ENCODE peak calls at places on chromosomes 13 and 19, in four cellular contexts. One of them, this sample, is unnamed.

GRCh38 chr19:12230751-12231733 is 63.6 kb downstream of the ZNF44 start:
- DNase-seq in lower leg skin: no peak
- DNase-seq in uterus: no peak
- DNase-seq in GM12891: no peak
- DNase-seq in this sample: no peak

GRCh38 chr13:34942732-34943674 is 933 bp downstream of the NBEA start:
- DNase-seq in lower leg skin: peak
- DNase-seq in uterus: peak
- DNase-seq in GM12891: no peak
- DNase-seq in this sample: peak

GRCh38 chr13:99959538-99960230 is 11.9 kb downstream of the ZIC5 start:
- DNase-seq in lower leg skin: no peak
- DNase-seq in uterus: no peak
- DNase-seq in GM12891: no peak
- DNase-seq in this sample: no peak

GRCh38 chr13:104571161-104571889 is 1505.1 kb upstream of the SLC10A2 start:
- DNase-seq in lower leg skin: peak
- DNase-seq in uterus: peak
- DNase-seq in GM12891: no peak
- DNase-seq in this sample: peak

GRCh38 chr13:101150998-101151397 is 265.3 kb downstream of the NALCN start:
- DNase-seq in lower leg skin: no peak
- DNase-seq in uterus: no peak
- DNase-seq in GM12891: no peak
- DNase-seq in this sample: no peak

GRCh38 chr13:98576215-98576945 is 527 bp downstream of the STK24 start:
- DNase-seq in lower leg skin: peak
- DNase-seq in uterus: peak
- DNase-seq in GM12891: peak
- DNase-seq in this sample: no peak

GRCh38 chr19:55345101-55345817 is 5.6 kb downstream of the KMT5C start:
- DNase-seq in lower leg skin: no peak
- DNase-seq in uterus: no peak
- DNase-seq in GM12891: no peak
- DNase-seq in this sample: no peak

GRCh38 chr19:56170261-56170660 is 5.5 kb upstream of the GALP start:
- DNase-seq in lower leg skin: no peak
- DNase-seq in uterus: no peak
- DNase-seq in GM12891: no peak
- DNase-seq in this sample: peak

GRCh38 chr19:11881151-11881800 is 6.3 kb upstream of the ZNF69 start:
- DNase-seq in lower leg skin: no peak
- DNase-seq in uterus: peak
- DNase-seq in GM12891: peak
- DNase-seq in this sample: peak

GRCh38 chr13:106047859-106048258 is 487.6 kb downstream of the EFNB2 start:
- DNase-seq in lower leg skin: no peak
- DNase-seq in uterus: no peak
- DNase-seq in GM12891: no peak
- DNase-seq in this sample: no peak

GRCh38 chr19:977058-977464 is 7.1 kb upstream of the WDR18 start:
- DNase-seq in lower leg skin: no peak
- DNase-seq in uterus: no peak
- DNase-seq in GM12891: no peak
- DNase-seq in this sample: no peak

GRCh38 chr19:14112809-14113385 is 4.7 kb downstream of the PRKACA start:
- DNase-seq in lower leg skin: no peak
- DNase-seq in uterus: peak
- DNase-seq in GM12891: no peak
- DNase-seq in this sample: no peak

GRCh38 chr19:28539759-28540158 is 673.2 kb downstream of the UQCRFS1 start:
- DNase-seq in lower leg skin: no peak
- DNase-seq in uterus: no peak
- DNase-seq in GM12891: no peak
- DNase-seq in this sample: no peak

GRCh38 chr13:27338816-27339215 is 68.2 kb downstream of the RASL11A start:
- DNase-seq in lower leg skin: no peak
- DNase-seq in uterus: no peak
- DNase-seq in GM12891: no peak
- DNase-seq in this sample: no peak

GRCh38 chr13:68254151-68254550 is 1024.0 kb upstream of the PCDH9 start:
- DNase-seq in lower leg skin: no peak
- DNase-seq in uterus: no peak
- DNase-seq in GM12891: no peak
- DNase-seq in this sample: no peak

GRCh38 chr13:48595330-48596127 is 58.2 kb upstream of the CYSLTR2 start:
- DNase-seq in lower leg skin: no peak
- DNase-seq in uterus: peak
- DNase-seq in GM12891: no peak
- DNase-seq in this sample: no peak

GRCh38 chr19:14544977-14545715 is 15.8 kb downstream of the TECR start:
- DNase-seq in lower leg skin: no peak
- DNase-seq in uterus: no peak
- DNase-seq in GM12891: no peak
- DNase-seq in this sample: no peak

GRCh38 chr13:111639994-111640393 is 319.6 kb downstream of the TEX29 start:
- DNase-seq in lower leg skin: peak
- DNase-seq in uterus: no peak
- DNase-seq in GM12891: no peak
- DNase-seq in this sample: no peak

GRCh38 chr19:42553292-42554045 is 25.2 kb upstream of the CEACAM1 start:
- DNase-seq in lower leg skin: peak
- DNase-seq in uterus: no peak
- DNase-seq in GM12891: no peak
- DNase-seq in this sample: peak

GRCh38 chr13:30158774-30159445 is 148.4 kb downstream of the KATNAL1 start:
- DNase-seq in lower leg skin: no peak
- DNase-seq in uterus: peak
- DNase-seq in GM12891: no peak
- DNase-seq in this sample: peak

GRCh38 chr13:24199016-24199415 is 38.5 kb downstream of the SPATA13 start:
- DNase-seq in lower leg skin: no peak
- DNase-seq in uterus: peak
- DNase-seq in GM12891: no peak
- DNase-seq in this sample: no peak

GRCh38 chr13:92225861-92226260 is 827.4 kb downstream of the GPC5 start:
- DNase-seq in lower leg skin: no peak
- DNase-seq in uterus: no peak
- DNase-seq in GM12891: no peak
- DNase-seq in this sample: no peak

GRCh38 chr13:33218020-33218419 is 67.5 kb downstream of the STARD13 start:
- DNase-seq in lower leg skin: no peak
- DNase-seq in uterus: no peak
- DNase-seq in GM12891: no peak
- DNase-seq in this sample: no peak

GRCh38 chr19:16371540-16371986 is 46.9 kb downstream of the KLF2 start:
- DNase-seq in lower leg skin: peak
- DNase-seq in uterus: no peak
- DNase-seq in GM12891: peak
- DNase-seq in this sample: no peak

GRCh38 chr13:41995946-41996345 is 35.0 kb upstream of the VWA8 start:
- DNase-seq in lower leg skin: no peak
- DNase-seq in uterus: no peak
- DNase-seq in GM12891: no peak
- DNase-seq in this sample: no peak

GRCh38 chr19:32917612-32917996 is 48.0 kb upstream of the SLC7A9 start:
- DNase-seq in lower leg skin: no peak
- DNase-seq in uterus: no peak
- DNase-seq in GM12891: no peak
- DNase-seq in this sample: no peak

GRCh38 chr13:28859069-28859468 is 38.9 kb downstream of the MTUS2 start:
- DNase-seq in lower leg skin: no peak
- DNase-seq in uterus: no peak
- DNase-seq in GM12891: no peak
- DNase-seq in this sample: no peak

GRCh38 chr13:57409121-57409520 is 222.4 kb upstream of the PCDH17 start:
- DNase-seq in lower leg skin: no peak
- DNase-seq in uterus: no peak
- DNase-seq in GM12891: no peak
- DNase-seq in this sample: no peak

GRCh38 chr13:76646946-76647345 is 239.3 kb downstream of the KCTD12 start:
- DNase-seq in lower leg skin: no peak
- DNase-seq in uterus: no peak
- DNase-seq in GM12891: no peak
- DNase-seq in this sample: no peak

GRCh38 chr13:49400755-49401659 is 42.9 kb downstream of the CAB39L start:
- DNase-seq in lower leg skin: no peak
- DNase-seq in uterus: peak
- DNase-seq in GM12891: no peak
- DNase-seq in this sample: no peak

GRCh38 chr19:10812902-10813404 is 23.1 kb downstream of the TMED1 start:
- DNase-seq in lower leg skin: no peak
- DNase-seq in uterus: peak
- DNase-seq in GM12891: no peak
- DNase-seq in this sample: peak

GRCh38 chr13:106310450-106310849 is 225.0 kb downstream of the EFNB2 start:
- DNase-seq in lower leg skin: no peak
- DNase-seq in uterus: no peak
- DNase-seq in GM12891: no peak
- DNase-seq in this sample: no peak

GRCh38 chr13:89925107-89925506 is 1422.4 kb upstream of the MIR17HG start:
- DNase-seq in lower leg skin: no peak
- DNase-seq in uterus: no peak
- DNase-seq in GM12891: no peak
- DNase-seq in this sample: no peak

GRCh38 chr19:17235618-17236413 is 9.8 kb downstream of the OCEL1 start:
- DNase-seq in lower leg skin: no peak
- DNase-seq in uterus: peak
- DNase-seq in GM12891: peak
- DNase-seq in this sample: no peak

GRCh38 chr13:40732658-40733057 is 38.3 kb downstream of the MRPS31 start:
- DNase-seq in lower leg skin: no peak
- DNase-seq in uterus: no peak
- DNase-seq in GM12891: no peak
- DNase-seq in this sample: no peak

GRCh38 chr19:8698433-8699063 is at the start of gene ACTL9:
- DNase-seq in lower leg skin: no peak
- DNase-seq in uterus: no peak
- DNase-seq in GM12891: no peak
- DNase-seq in this sample: no peak

GRCh38 chr13:24860775-24861174 is 96.8 kb downstream of the RNF17 start:
- DNase-seq in lower leg skin: no peak
- DNase-seq in uterus: no peak
- DNase-seq in GM12891: no peak
- DNase-seq in this sample: no peak

GRCh38 chr13:112719556-112719955 is 29.7 kb downstream of the ATP11A start:
- DNase-seq in lower leg skin: no peak
- DNase-seq in uterus: no peak
- DNase-seq in GM12891: no peak
- DNase-seq in this sample: no peak

GRCh38 chr19:47107201-47107952 is 6.2 kb downstream of the ZC3H4 start:
- DNase-seq in lower leg skin: no peak
- DNase-seq in uterus: no peak
- DNase-seq in GM12891: no peak
- DNase-seq in this sample: no peak
- TF ChIP-seq POLR2A in lower leg skin: no peak
- TF ChIP-seq POLR2A in uterus: no peak
- TF ChIP-seq POLR2A in GM12891: no peak
- TF ChIP-seq POLR2A in this sample: no peak

GRCh38 chr19:4225902-4226301 is 3.4 kb upstream of the EBI3 start:
- DNase-seq in lower leg skin: no peak
- DNase-seq in uterus: no peak
- DNase-seq in GM12891: no peak
- DNase-seq in this sample: no peak
- TF ChIP-seq POLR2A in lower leg skin: no peak
- TF ChIP-seq POLR2A in uterus: no peak
- TF ChIP-seq POLR2A in GM12891: no peak
- TF ChIP-seq POLR2A in this sample: no peak

DNA sequence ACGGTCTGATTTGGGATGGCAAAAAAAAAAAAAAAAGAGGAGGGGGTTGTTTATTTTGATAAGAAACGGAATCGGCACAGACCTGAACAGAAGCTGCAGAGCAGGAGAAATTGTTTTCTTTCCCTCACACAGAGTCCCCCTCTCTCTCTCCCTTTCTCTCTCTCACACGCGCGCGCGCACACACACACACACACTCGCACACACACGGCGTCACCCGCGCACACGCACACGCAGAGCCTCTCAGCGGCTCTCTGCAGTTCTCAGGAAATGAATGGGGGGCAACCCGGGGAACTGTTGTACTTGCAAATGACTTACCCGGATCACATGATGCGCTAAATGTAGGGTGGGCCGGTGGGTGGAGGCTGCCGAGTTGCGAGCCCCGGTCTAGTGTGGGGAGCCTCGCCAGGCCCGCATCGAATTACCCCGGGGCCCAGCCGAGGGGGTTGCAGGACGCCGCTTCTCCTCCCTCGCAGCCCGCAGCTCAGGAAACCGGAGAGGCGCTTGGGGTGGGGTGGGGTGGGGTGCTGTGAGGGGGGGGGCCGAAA is 475 bp downstream of the KLF12 start:
- DNase-seq in lower leg skin: peak
- DNase-seq in uterus: peak
- DNase-seq in GM12891: peak
- DNase-seq in this sample: peak
- TF ChIP-seq POLR2A in lower leg skin: no peak
- TF ChIP-seq POLR2A in uterus: peak
- TF ChIP-seq POLR2A in GM12891: no peak
- TF ChIP-seq POLR2A in this sample: peak

GRCh38 chr19:3983936-3984583 is 1.2 kb downstream of the EEF2 start:
- DNase-seq in lower leg skin: no peak
- DNase-seq in uterus: no peak
- DNase-seq in GM12891: peak
- DNase-seq in this sample: no peak
- TF ChIP-seq POLR2A in lower leg skin: no peak
- TF ChIP-seq POLR2A in uterus: no peak
- TF ChIP-seq POLR2A in GM12891: peak
- TF ChIP-seq POLR2A in this sample: peak

DNA sequence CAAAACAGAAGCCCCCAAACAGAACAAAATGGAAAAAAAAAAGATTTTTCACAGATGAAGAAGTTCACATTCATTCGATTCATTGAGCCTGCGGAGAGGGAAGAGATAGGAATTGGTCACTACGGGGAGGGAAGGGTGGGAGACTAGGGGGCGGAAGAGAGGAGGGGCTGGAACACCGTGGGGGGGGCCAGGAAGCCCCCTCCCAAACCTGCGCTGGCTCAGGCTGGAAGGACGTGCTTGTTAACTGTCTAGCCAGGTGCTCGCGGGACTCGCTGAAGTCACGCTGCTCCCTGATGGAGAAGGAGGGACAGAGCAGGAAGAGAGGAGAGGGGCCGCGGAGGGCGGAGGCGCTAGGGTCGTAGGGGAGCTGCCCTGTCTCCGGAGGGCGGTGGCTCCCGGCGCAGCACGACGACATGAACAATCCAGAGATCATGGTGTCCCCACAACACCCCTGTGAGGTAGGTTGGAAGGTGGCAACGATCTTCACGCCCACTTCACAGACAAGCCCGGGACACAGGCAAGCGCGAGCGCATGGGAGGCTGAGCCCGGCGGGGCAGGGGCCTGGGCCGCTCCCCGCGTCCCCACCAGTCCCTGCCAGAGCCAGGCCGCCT is 10.5 kb downstream of the KHSRP start:
- DNase-seq in lower leg skin: no peak
- DNase-seq in uterus: no peak
- DNase-seq in GM12891: no peak
- DNase-seq in this sample: no peak
- TF ChIP-seq POLR2A in lower leg skin: no peak
- TF ChIP-seq POLR2A in uterus: no peak
- TF ChIP-seq POLR2A in GM12891: no peak
- TF ChIP-seq POLR2A in this sample: no peak

GRCh38 chr19:52922841-52923781 is at the start of gene ZNF888:
- DNase-seq in lower leg skin: peak
- DNase-seq in uterus: peak
- DNase-seq in GM12891: peak
- DNase-seq in this sample: peak

GRCh38 chr19:52917531-52917930 is 5.7 kb downstream of the ZNF888 start:
- DNase-seq in lower leg skin: peak
- DNase-seq in uterus: no peak
- DNase-seq in GM12891: no peak
- DNase-seq in this sample: no peak
- TF ChIP-seq POLR2A in lower leg skin: no peak
- TF ChIP-seq POLR2A in uterus: no peak
- TF ChIP-seq POLR2A in GM12891: no peak
- TF ChIP-seq POLR2A in this sample: no peak